ENCODE peak calls at places on chromosomes 5 and 9, in eight cellular contexts. W is skeletal muscle cell; I is CD4-positive, alpha-beta memory T cell; C is GM23338; T is T-helper 1 cell; U is Kasumi-1; F is epithelial cell of prostate; H is CD4-positive, alpha-beta T cell. R is an unnamed sample.

GRCh38 chr5:37037840-37038239 is 161.3 kb downstream of the NIPBL start:
- DNase-seq in W (no peak), I (no peak), C (no peak), T (no peak), U (no peak), F (no peak), H (no peak), R (no peak)

GRCh38 chr5:133396187-133396621 is 216.1 kb downstream of the FSTL4 start:
- DNase-seq in W (no peak), I (no peak), C (peak), T (no peak), U (no peak), F (no peak), H (no peak), R (no peak)

GRCh38 chr9:137050570-137050969 is 3.3 kb downstream of the ENTPD2 start:
- DNase-seq in W (no peak), I (no peak), C (no peak), T (no peak), U (no peak), F (no peak), H (no peak), R (no peak)

GRCh38 chr5:141878186-141878770 is at the start of gene PCDH1:
- DNase-seq in W (no peak), I (peak), C (peak), T (no peak), U (no peak), F (no peak), H (no peak), R (no peak)

GRCh38 chr9:123795336-123795735 is 134.6 kb downstream of the DENND1A start:
- DNase-seq in W (peak), I (no peak), C (no peak), T (no peak), U (no peak), F (no peak), H (no peak), R (no peak)

GRCh38 chr5:114223866-114224265 is 138.0 kb upstream of the KCNN2 start:
- DNase-seq in W (no peak), I (no peak), C (peak), T (no peak), U (peak), F (no peak), H (no peak), R (no peak)

GRCh38 chr5:5633579-5633978 is 211.1 kb downstream of the ICE1 start:
- DNase-seq in W (no peak), I (no peak), C (no peak), T (no peak), U (no peak), F (no peak), H (no peak), R (no peak)

GRCh38 chr5:149605998-149606721 is 24.9 kb downstream of the ARHGEF37 start:
- DNase-seq in W (peak), I (no peak), C (no peak), T (no peak), U (no peak), F (peak), H (no peak), R (no peak)

GRCh38 chr5:172496671-172497371 is 42.5 kb upstream of the SH3PXD2B start:
- DNase-seq in W (peak), I (no peak), C (no peak), T (no peak), U (no peak), F (no peak), H (no peak), R (no peak)

GRCh38 chr9:117291223-117291622 is 123.6 kb downstream of the ASTN2 start:
- DNase-seq in W (no peak), I (no peak), C (no peak), T (no peak), U (no peak), F (no peak), H (no peak), R (no peak)

GRCh38 chr5:174421408-174421805 is 303.0 kb upstream of the MSX2 start:
- DNase-seq in W (no peak), I (no peak), C (no peak), T (no peak), U (no peak), F (no peak), H (no peak), R (no peak)

GRCh38 chr9:122402403-122403268 is 31.8 kb downstream of the PTGS1 start:
- DNase-seq in W (peak), I (no peak), C (no peak), T (no peak), U (peak), F (peak), H (no peak), R (no peak)

GRCh38 chr5:14102666-14103065 is 40.5 kb upstream of the TRIO start:
- DNase-seq in W (no peak), I (no peak), C (no peak), T (no peak), U (no peak), F (no peak), H (no peak), R (no peak)

GRCh38 chr5:30040483-30041116 is 1152.9 kb upstream of the CDH6 start:
- DNase-seq in W (peak), I (no peak), C (peak), T (no peak), U (peak), F (no peak), H (no peak), R (no peak)

GRCh38 chr5:114678778-114679177 is 316.9 kb downstream of the KCNN2 start:
- DNase-seq in W (no peak), I (no peak), C (peak), T (no peak), U (no peak), F (no peak), H (no peak), R (no peak)

GRCh38 chr9:114005371-114006154 is 72.5 kb downstream of the AMBP start:
- DNase-seq in W (no peak), I (no peak), C (no peak), T (no peak), U (no peak), F (no peak), H (no peak), R (no peak)

GRCh38 chr5:154844800-154845199 is 5.6 kb downstream of the FAXDC2 start:
- DNase-seq in W (no peak), I (no peak), C (no peak), T (no peak), U (no peak), F (no peak), H (no peak), R (no peak)